ENCODE peak calls at places on chromosomes 11 and 22, in five cellular contexts. I is HepG2, D is K562, F is upper lobe of left lung, G is GM12878. E is an unnamed sample.

GRCh38 chr22:49785841-49786451 is 41.7 kb downstream of the BRD1 start:
- ATAC-seq in I (no peak), G (no peak), D (peak; percentile 84), F (no peak), E (no peak)

GRCh38 chr11:20089796-20090653 is 70.2 kb downstream of the DBX1 start:
- ATAC-seq in D (peak; percentile 79), F (no peak), I (no peak), G (peak; percentile 36), E (no peak)

GRCh38 chr11:8759634-8760033 is 77.0 kb downstream of the RPL27A start:
- ATAC-seq in F (peak; percentile 20), G (no peak), D (no peak), I (no peak), E (peak; percentile 60)

GRCh38 chr11:66326261-66327111 is 9.6 kb upstream of the CD248 start:
- ATAC-seq in D (no peak), F (peak; percentile 57), G (no peak), I (peak; percentile 9), E (peak; percentile 59)

GRCh38 chr11:64718084-64718779 is 4.8 kb downstream of the NRXN2 start:
- ATAC-seq in F (no peak), D (no peak), I (no peak), G (no peak), E (no peak)

GRCh38 chr11:73147771-73148681 is 5.9 kb upstream of the FCHSD2 start:
- ATAC-seq in F (no peak), D (no peak), I (no peak), G (peak; percentile 35), E (peak; percentile 43)

GRCh38 chr11:87355614-87356013 is 317.9 kb downstream of the TMEM135 start:
- ATAC-seq in G (no peak), D (no peak), I (no peak), F (no peak), E (no peak)

GRCh38 chr11:66530927-66531722 is 14.7 kb downstream of the ZDHHC24 start:
- ATAC-seq in G (no peak), I (peak; percentile 48), D (peak; percentile 25), F (peak; percentile 36), E (no peak)

GRCh38 chr11:74468058-74468457 is 709 bp upstream of the KCNE3 start:
- ATAC-seq in F (no peak), D (no peak), G (no peak), I (no peak), E (no peak)

GRCh38 chr11:33040862-33041453 is 1.6 kb downstream of the TCP11L1 start:
- ATAC-seq in I (no peak), F (no peak), D (no peak), G (peak; percentile 16), E (no peak)

GRCh38 chr22:43998865-43999264 is 25.2 kb upstream of the PARVB start:
- ATAC-seq in G (no peak), I (no peak), D (no peak), F (no peak), E (no peak)

GRCh38 chr11:9066432-9066925 is 24.9 kb downstream of the SCUBE2 start:
- ATAC-seq in I (peak; percentile 84), D (peak; percentile 34), F (no peak), G (no peak), E (no peak)

GRCh38 chr11:87057749-87058148 is 20.0 kb downstream of the TMEM135 start:
- ATAC-seq in I (peak; percentile 64), D (peak; percentile 38), F (no peak), G (no peak), E (no peak)

GRCh38 chr11:107840120-107840479 is 18.5 kb downstream of the SLC35F2 start:
- ATAC-seq in F (peak; percentile 36), I (no peak), G (peak; percentile 51), D (peak; percentile 8), E (peak; percentile 37)

GRCh38 chr11:64522843-64523242 is 68.2 kb upstream of the SLC22A12 start:
- ATAC-seq in D (no peak), G (no peak), F (no peak), I (no peak), E (no peak)

GRCh38 chr11:72352859-72353551 is 81.3 kb downstream of the CLPB start:
- ATAC-seq in F (no peak), D (peak; percentile 58), I (no peak), G (peak; percentile 96), E (no peak)

DNA sequence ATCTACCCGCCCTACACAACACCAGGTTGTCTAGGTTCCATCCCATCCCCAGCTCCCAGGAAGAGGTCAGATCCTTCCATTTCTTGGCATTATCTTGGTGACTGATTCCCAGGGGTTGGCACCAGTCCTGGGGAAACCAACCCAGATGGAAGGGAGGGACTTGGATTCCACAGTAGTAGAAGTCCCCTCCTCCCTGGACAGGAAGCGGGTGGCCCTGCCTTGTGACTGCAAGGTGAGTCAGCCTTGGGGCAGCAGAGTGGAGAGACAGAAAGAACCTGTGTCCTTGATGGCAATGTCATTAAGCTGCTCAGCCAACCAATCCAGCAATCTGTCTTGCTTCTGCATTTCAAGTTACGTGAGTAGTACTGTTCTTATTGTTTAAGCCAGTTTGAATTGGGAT is 26.5 kb downstream of the SYT13 start:
- ATAC-seq in I (peak; percentile 40), F (no peak), G (no peak), D (no peak), E (no peak)
- TF ChIP-seq EP300 in I (no peak), F (no peak), G (no peak), D (no peak), E (no peak)

GRCh38 chr22:20191000-20191515 is 40.2 kb upstream of the CCDC188 start:
- ATAC-seq in G (no peak), I (no peak), F (no peak), D (no peak), E (no peak)
- H3K27ac ChIP-seq in G (no peak overlapping the region), I (no peak overlapping the region), F (no peak overlapping the region), D (no peak overlapping the region), E (no peak overlapping the region)

GRCh38 chr11:2138436-2139117 is 612 bp downstream of the IGF2 start:
- ATAC-seq in D (no peak), F (peak; percentile 3), I (no peak), G (no peak), E (no peak)

GRCh38 chr11:2139691-2140337 is 625 bp upstream of the IGF2 start:
- ATAC-seq in F (no peak), G (no peak), D (no peak), I (peak; percentile 52), E (no peak)

GRCh38 chr11:2138075-2138435 is 1.1 kb downstream of the IGF2 start:
- ATAC-seq in G (no peak), F (peak; percentile 2), D (no peak), I (no peak), E (peak; percentile 14)

GRCh38 chr11:2140411-2141400 is 1.5 kb upstream of the IGF2 start:
- ATAC-seq in G (no peak), F (no peak), D (no peak), I (peak; percentile 17), E (no peak)

DNA sequence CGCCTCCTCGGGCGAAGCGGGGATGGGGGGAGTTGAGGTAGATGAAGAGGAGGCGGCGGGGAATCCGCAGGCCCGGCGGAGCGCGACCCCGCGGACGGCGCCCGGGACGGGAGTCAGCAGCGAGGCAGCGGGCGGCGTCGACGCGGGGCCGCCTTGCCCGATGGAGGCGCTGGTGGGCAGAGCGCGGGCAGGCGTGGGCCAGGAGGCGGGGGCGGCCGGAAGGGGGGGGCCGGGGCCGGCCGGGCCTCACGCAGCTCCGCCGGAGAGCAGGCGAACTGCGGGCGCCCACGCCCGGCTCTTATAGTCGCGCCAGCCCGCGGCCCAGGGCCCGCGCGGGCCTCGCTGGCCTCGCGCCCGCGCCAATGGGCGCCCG is at the start of gene IGF2:
- ATAC-seq in D (no peak), I (peak; percentile 18), G (no peak), F (peak; percentile 9), E (peak; percentile 26)
- TF ChIP-seq POLR2AphosphoS5 in D (no peak), I (peak; percentile 69), G (no peak), F (no peak), E (no peak)

GRCh38 chr11:1148752-1149180 is 9.0 kb upstream of the MUC5AC start:
- ATAC-seq in F (no peak), I (no peak), G (no peak), D (no peak), E (no peak)
- TF ChIP-seq EP300 in F (no peak), I (no peak), G (no peak), D (no peak), E (no peak)

DNA sequence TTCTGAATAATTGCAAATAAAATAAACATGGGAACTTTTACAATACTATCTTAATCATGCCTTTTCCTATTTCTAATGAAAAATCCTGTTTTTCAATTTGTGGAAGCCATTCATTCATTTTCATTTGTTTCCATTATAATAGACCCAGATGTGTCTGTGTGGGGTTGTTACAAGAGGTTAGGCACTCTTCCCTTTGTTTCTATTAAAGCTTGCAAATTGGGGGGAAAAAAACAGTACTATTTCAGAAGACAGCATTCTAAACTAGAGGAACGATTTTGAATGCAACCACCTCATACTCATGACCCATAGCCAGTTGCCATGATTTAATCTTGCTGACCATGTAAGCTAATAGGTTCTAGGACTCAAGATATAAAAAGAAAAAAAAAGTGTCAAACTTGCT is 175.5 kb downstream of the SOX6 start:
- ATAC-seq in D (no peak), G (no peak), I (no peak), F (no peak), E (no peak)
- H3K27ac ChIP-seq in D (no peak overlapping the region), G (no peak overlapping the region), I (no peak overlapping the region), F (no peak overlapping the region), E (no peak overlapping the region)

DNA sequence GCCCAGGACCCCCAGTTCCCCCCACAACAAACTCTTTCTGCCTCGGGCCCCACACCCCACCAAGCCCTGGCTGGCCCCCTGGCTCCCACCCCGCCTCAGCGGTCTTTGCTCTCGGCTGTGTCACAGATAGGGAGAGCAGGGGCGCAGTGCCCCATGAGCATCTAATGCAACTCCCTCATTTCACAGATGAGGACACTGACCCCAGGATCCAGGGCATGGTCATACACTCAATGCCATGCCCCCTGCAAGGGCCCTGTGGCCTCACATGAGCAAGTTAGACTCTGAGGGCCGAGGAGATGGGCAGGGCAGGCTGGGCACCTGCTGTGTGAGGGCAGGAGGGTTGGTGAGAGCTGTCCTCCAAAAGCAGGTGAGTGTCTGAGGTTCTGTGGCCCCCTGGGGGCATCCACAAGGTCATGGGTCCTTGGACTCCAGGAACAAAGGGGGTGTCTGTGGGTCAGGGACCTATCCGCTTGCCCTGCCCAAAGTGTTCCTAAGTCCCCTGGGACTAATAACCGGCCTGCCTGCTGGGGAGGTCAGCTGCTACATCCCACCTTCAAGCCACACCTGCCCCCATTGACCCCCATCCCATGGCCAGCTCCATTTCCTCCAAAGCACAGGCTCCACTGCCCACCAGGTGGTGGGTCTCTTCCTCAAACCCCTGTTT is 2.5 kb downstream of the MIF start:
- ATAC-seq in D (no peak), F (no peak), I (no peak), G (no peak), E (no peak)
- TF ChIP-seq POLR2AphosphoS5 in D (peak; percentile 29), F (no peak), I (no peak), G (peak; percentile 55), E (no peak)

GRCh38 chr22:26435327-26436093 is 6.5 kb downstream of the ASPHD2 start:
- ATAC-seq in G (no peak), D (no peak), I (no peak), F (no peak), E (no peak)
- TF ChIP-seq EP300 in G (no peak), D (no peak), I (no peak), F (no peak), E (no peak)

DNA sequence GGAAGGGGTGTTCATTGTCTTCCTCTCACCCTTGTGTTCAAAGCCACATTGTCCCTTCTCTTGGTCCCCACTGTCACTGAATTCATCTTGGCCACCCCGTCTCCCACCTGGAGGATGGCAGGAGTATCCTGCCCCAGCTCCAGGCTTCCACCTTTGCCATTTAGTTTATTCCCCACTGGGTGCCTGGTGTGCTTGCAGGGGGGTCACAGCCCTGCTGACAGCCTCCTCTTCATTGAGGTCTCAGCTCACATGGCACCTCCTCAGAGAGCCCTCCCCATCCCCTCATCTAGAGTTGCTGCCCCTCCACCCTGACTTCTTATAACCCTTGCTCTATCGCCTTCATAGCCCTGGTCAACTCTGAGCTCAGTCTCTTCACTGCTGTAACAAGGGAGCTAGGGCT is 36.6 kb downstream of the KIAA1671 start:
- ATAC-seq in F (no peak), G (no peak), I (no peak), D (no peak), E (no peak)
- H3K27ac ChIP-seq in F (peak overlapping the region; percentile 70), G (no peak overlapping the region), I (no peak overlapping the region), D (no peak overlapping the region), E (no peak overlapping the region)

E was measured in gastroesophageal sphincter.